ENCODE peak calls at places on chromosomes 12 and 14, in eight cellular contexts. One of them, this sample, is unnamed.

GRCh38 chr14:77037338-77037782 is 8.9 kb upstream of the IRF2BPL start:
- DNase-seq in endothelial cell of umbilical vein: no peak
- DNase-seq in body of pancreas: no peak
- DNase-seq in ascending aorta: no peak
- DNase-seq in sigmoid colon: no peak
- DNase-seq in colonic mucosa: no peak
- DNase-seq in right cardiac atrium: no peak
- DNase-seq in ovary: no peak
- DNase-seq in this sample: no peak

GRCh38 chr14:93346926-93347721 is at the start of gene COX8C:
- DNase-seq in endothelial cell of umbilical vein: no peak
- DNase-seq in body of pancreas: no peak
- DNase-seq in ascending aorta: no peak
- DNase-seq in sigmoid colon: no peak
- DNase-seq in colonic mucosa: no peak
- DNase-seq in right cardiac atrium: no peak
- DNase-seq in ovary: no peak
- DNase-seq in this sample: no peak

GRCh38 chr12:113039911-113040425 is 16.6 kb upstream of the DTX1 start:
- DNase-seq in endothelial cell of umbilical vein: no peak
- DNase-seq in body of pancreas: no peak
- DNase-seq in ascending aorta: no peak
- DNase-seq in sigmoid colon: no peak
- DNase-seq in colonic mucosa: no peak
- DNase-seq in right cardiac atrium: no peak
- DNase-seq in ovary: no peak
- DNase-seq in this sample: no peak

GRCh38 chr12:46556820-46557524 is 184.4 kb upstream of the SLC38A2 start:
- DNase-seq in endothelial cell of umbilical vein: peak; percentile 36
- DNase-seq in body of pancreas: no peak
- DNase-seq in ascending aorta: no peak
- DNase-seq in sigmoid colon: no peak
- DNase-seq in colonic mucosa: no peak
- DNase-seq in right cardiac atrium: no peak
- DNase-seq in ovary: no peak
- DNase-seq in this sample: no peak

GRCh38 chr14:58107947-58108552 is 44.0 kb downstream of the ARMH4 start:
- DNase-seq in endothelial cell of umbilical vein: peak; percentile 67
- DNase-seq in body of pancreas: peak; percentile 42
- DNase-seq in ascending aorta: peak; percentile 66
- DNase-seq in sigmoid colon: no peak
- DNase-seq in colonic mucosa: peak; percentile 32
- DNase-seq in right cardiac atrium: peak; percentile 31
- DNase-seq in ovary: peak; percentile 34
- DNase-seq in this sample: peak; percentile 3

GRCh38 chr14:53167602-53168328 is 14.6 kb upstream of the DDHD1 start:
- DNase-seq in endothelial cell of umbilical vein: no peak
- DNase-seq in body of pancreas: no peak
- DNase-seq in ascending aorta: no peak
- DNase-seq in sigmoid colon: no peak
- DNase-seq in colonic mucosa: no peak
- DNase-seq in right cardiac atrium: no peak
- DNase-seq in ovary: no peak
- DNase-seq in this sample: no peak

GRCh38 chr12:48973992-48974673 is 2.6 kb upstream of the WNT10B start:
- DNase-seq in endothelial cell of umbilical vein: peak; percentile 53
- DNase-seq in body of pancreas: peak; percentile 53
- DNase-seq in ascending aorta: peak; percentile 82
- DNase-seq in sigmoid colon: peak; percentile 72
- DNase-seq in colonic mucosa: peak; percentile 62
- DNase-seq in right cardiac atrium: peak; percentile 86
- DNase-seq in ovary: no peak
- DNase-seq in this sample: peak; percentile 20

GRCh38 chr14:32480337-32480736 is 151.2 kb downstream of the AKAP6 start:
- DNase-seq in endothelial cell of umbilical vein: no peak
- DNase-seq in body of pancreas: no peak
- DNase-seq in ascending aorta: no peak
- DNase-seq in sigmoid colon: no peak
- DNase-seq in colonic mucosa: no peak
- DNase-seq in right cardiac atrium: no peak
- DNase-seq in ovary: no peak
- DNase-seq in this sample: no peak

GRCh38 chr14:32078030-32078793 is 1.1 kb downstream of the ARHGAP5 start:
- DNase-seq in endothelial cell of umbilical vein: peak; percentile 67
- DNase-seq in body of pancreas: peak; percentile 41
- DNase-seq in ascending aorta: peak; percentile 63
- DNase-seq in sigmoid colon: peak; percentile 69
- DNase-seq in colonic mucosa: peak; percentile 45
- DNase-seq in right cardiac atrium: peak; percentile 15
- DNase-seq in ovary: peak; percentile 33
- DNase-seq in this sample: peak; percentile 72

GRCh38 chr14:38971258-38971921 is 131.6 kb downstream of the SEC23A start:
- DNase-seq in endothelial cell of umbilical vein: no peak
- DNase-seq in body of pancreas: no peak
- DNase-seq in ascending aorta: no peak
- DNase-seq in sigmoid colon: no peak
- DNase-seq in colonic mucosa: no peak
- DNase-seq in right cardiac atrium: no peak
- DNase-seq in ovary: no peak
- DNase-seq in this sample: no peak

GRCh38 chr14:58746261-58746660 is 108.5 kb downstream of the DACT1 start:
- DNase-seq in endothelial cell of umbilical vein: no peak
- DNase-seq in body of pancreas: no peak
- DNase-seq in ascending aorta: no peak
- DNase-seq in sigmoid colon: no peak
- DNase-seq in colonic mucosa: peak; percentile 34
- DNase-seq in right cardiac atrium: no peak
- DNase-seq in ovary: no peak
- DNase-seq in this sample: no peak

GRCh38 chr12:71671816-71672215 is 7.7 kb downstream of the THAP2 start:
- DNase-seq in endothelial cell of umbilical vein: peak; percentile 21
- DNase-seq in body of pancreas: no peak
- DNase-seq in ascending aorta: no peak
- DNase-seq in sigmoid colon: no peak
- DNase-seq in colonic mucosa: no peak
- DNase-seq in right cardiac atrium: no peak
- DNase-seq in ovary: no peak
- DNase-seq in this sample: no peak

GRCh38 chr14:102208741-102209140 is 69.0 kb downstream of the WDR20 start:
- DNase-seq in endothelial cell of umbilical vein: no peak
- DNase-seq in body of pancreas: no peak
- DNase-seq in ascending aorta: no peak
- DNase-seq in sigmoid colon: peak; percentile 24
- DNase-seq in colonic mucosa: no peak
- DNase-seq in right cardiac atrium: no peak
- DNase-seq in ovary: no peak
- DNase-seq in this sample: no peak

GRCh38 chr12:51887476-51888315 is at the start of gene ANKRD33:
- DNase-seq in endothelial cell of umbilical vein: peak; percentile 62
- DNase-seq in body of pancreas: peak; percentile 37
- DNase-seq in ascending aorta: no peak
- DNase-seq in sigmoid colon: peak; percentile 74
- DNase-seq in colonic mucosa: peak; percentile 67
- DNase-seq in right cardiac atrium: peak; percentile 65
- DNase-seq in ovary: no peak
- DNase-seq in this sample: no peak

GRCh38 chr12:49750994-49751393 is 9.6 kb downstream of the TMBIM6 start:
- DNase-seq in endothelial cell of umbilical vein: no peak
- DNase-seq in body of pancreas: no peak
- DNase-seq in ascending aorta: no peak
- DNase-seq in sigmoid colon: no peak
- DNase-seq in colonic mucosa: no peak
- DNase-seq in right cardiac atrium: no peak
- DNase-seq in ovary: no peak
- DNase-seq in this sample: no peak

GRCh38 chr12:28034271-28034670 is 61.7 kb upstream of the PTHLH start:
- DNase-seq in endothelial cell of umbilical vein: no peak
- DNase-seq in body of pancreas: no peak
- DNase-seq in ascending aorta: no peak
- DNase-seq in sigmoid colon: no peak
- DNase-seq in colonic mucosa: no peak
- DNase-seq in right cardiac atrium: no peak
- DNase-seq in ovary: no peak
- DNase-seq in this sample: no peak

GRCh38 chr12:57476162-57476992 is 3.3 kb downstream of the ARHGAP9 start:
- DNase-seq in endothelial cell of umbilical vein: no peak
- DNase-seq in body of pancreas: no peak
- DNase-seq in ascending aorta: no peak
- DNase-seq in sigmoid colon: no peak
- DNase-seq in colonic mucosa: no peak
- DNase-seq in right cardiac atrium: no peak
- DNase-seq in ovary: no peak
- DNase-seq in this sample: peak; percentile 59
- H3K4me1 ChIP-seq in endothelial cell of umbilical vein: peaks cover 12% of the 10 kb centered on the region
- H3K4me1 ChIP-seq in body of pancreas: peaks cover 15% of the 10 kb centered on the region
- H3K4me1 ChIP-seq in ascending aorta: peaks cover 11% of the 10 kb centered on the region
- H3K4me1 ChIP-seq in sigmoid colon: peaks cover 16% of the 10 kb centered on the region
- H3K4me1 ChIP-seq in colonic mucosa: no peaks in the 10 kb centered on the region
- H3K4me1 ChIP-seq in right cardiac atrium: no peaks in the 10 kb centered on the region
- H3K4me1 ChIP-seq in ovary: peaks cover 7% of the 10 kb centered on the region
- H3K4me1 ChIP-seq in this sample: peaks cover 94% of the 10 kb centered on the region

DNA sequence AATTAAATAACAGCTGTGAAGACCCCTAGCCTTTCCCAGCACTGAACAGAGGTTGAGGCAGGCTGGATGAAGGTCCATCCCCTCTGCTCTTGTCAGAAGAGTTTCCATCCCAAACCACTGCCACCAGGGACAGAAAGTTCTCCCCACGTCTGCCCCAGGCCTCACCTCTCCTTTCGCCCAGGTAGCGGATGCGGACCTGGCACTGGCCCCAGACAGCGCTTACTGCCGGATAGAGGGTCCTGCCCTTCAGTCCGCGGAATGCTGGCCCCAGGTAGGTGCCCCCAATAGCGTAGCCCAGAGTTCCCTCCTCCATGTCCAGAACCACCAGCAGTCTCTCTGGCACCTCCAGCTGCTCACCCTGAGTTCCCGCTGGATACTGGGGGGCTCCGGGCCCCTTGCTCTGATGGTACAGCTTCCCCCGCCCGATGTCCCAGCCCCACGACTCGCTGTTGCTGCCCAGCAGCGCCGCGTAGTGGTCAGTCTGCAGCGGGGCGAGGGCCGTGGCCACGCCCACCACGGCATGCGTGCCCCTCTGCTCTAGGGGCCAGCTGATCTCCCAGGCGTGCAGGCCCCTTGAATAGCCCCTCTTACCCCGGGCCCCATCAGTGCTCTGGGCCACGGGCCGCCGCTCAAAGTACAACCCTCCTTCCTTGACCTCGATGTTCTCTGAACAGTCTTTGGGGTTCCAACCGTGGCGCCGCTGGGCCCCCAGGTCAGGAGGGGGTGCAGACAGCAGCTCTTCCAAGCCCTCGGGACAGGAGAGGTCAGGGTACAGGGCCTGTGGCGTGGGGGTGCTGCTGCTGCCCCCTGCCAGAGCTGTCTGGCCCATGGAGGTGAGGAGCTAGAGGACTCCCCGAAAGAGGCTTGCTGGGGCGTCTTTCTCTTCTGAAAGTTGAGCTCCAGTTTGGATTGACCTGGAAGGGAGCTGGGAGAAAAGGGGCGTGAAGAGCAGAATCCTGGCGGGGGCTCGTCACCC is 742 bp downstream of the SPSB2 start:
- DNase-seq in endothelial cell of umbilical vein: peak; percentile 82
- DNase-seq in body of pancreas: peak; percentile 86
- DNase-seq in ascending aorta: peak; percentile 92
- DNase-seq in sigmoid colon: peak; percentile 91
- DNase-seq in colonic mucosa: peak; percentile 93
- DNase-seq in right cardiac atrium: peak; percentile 83
- DNase-seq in ovary: peak; percentile 89
- DNase-seq in this sample: peak; percentile 86
- H3K4me1 ChIP-seq in endothelial cell of umbilical vein: peaks cover 36% of the 10 kb centered on the region
- H3K4me1 ChIP-seq in body of pancreas: peaks cover 40% of the 10 kb centered on the region
- H3K4me1 ChIP-seq in ascending aorta: peaks cover 14% of the 10 kb centered on the region
- H3K4me1 ChIP-seq in sigmoid colon: peaks cover 46% of the 10 kb centered on the region
- H3K4me1 ChIP-seq in colonic mucosa: peaks cover 19% of the 10 kb centered on the region
- H3K4me1 ChIP-seq in right cardiac atrium: peaks cover 2% of the 10 kb centered on the region
- H3K4me1 ChIP-seq in ovary: no peaks in the 10 kb centered on the region
- H3K4me1 ChIP-seq in this sample: peaks cover 54% of the 10 kb centered on the region

DNA sequence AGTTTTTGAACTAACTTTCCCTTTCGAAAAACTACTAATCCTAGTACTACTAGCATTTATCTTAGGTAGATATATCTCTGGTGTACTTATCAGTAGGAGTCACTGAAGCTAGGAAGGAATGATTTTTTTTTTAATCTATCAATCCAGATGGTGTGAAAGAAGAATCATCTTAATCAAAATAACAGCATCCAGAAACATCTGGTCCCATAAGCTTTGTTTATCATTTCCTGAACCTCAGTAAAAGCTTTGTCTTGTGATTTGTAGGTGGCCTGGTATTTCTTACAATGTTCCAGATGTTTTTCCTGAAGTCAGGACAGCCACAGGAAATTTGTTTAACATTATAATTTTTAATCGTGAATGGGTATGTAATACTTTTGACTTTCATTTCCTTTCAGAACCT is 28.0 kb upstream of the LUM start:
- DNase-seq in endothelial cell of umbilical vein: peak; percentile 53
- DNase-seq in body of pancreas: no peak
- DNase-seq in ascending aorta: no peak
- DNase-seq in sigmoid colon: no peak
- DNase-seq in colonic mucosa: no peak
- DNase-seq in right cardiac atrium: no peak
- DNase-seq in ovary: no peak
- DNase-seq in this sample: no peak
- H3K4me1 ChIP-seq in endothelial cell of umbilical vein: peaks cover 21% of the 10 kb centered on the region
- H3K4me1 ChIP-seq in body of pancreas: peaks cover 8% of the 10 kb centered on the region
- H3K4me1 ChIP-seq in ascending aorta: peaks cover 5% of the 10 kb centered on the region
- H3K4me1 ChIP-seq in sigmoid colon: peaks cover 66% of the 10 kb centered on the region
- H3K4me1 ChIP-seq in colonic mucosa: no peaks in the 10 kb centered on the region
- H3K4me1 ChIP-seq in right cardiac atrium: no peaks in the 10 kb centered on the region
- H3K4me1 ChIP-seq in ovary: peaks cover 15% of the 10 kb centered on the region
- H3K4me1 ChIP-seq in this sample: no peaks in the 10 kb centered on the region

DNA sequence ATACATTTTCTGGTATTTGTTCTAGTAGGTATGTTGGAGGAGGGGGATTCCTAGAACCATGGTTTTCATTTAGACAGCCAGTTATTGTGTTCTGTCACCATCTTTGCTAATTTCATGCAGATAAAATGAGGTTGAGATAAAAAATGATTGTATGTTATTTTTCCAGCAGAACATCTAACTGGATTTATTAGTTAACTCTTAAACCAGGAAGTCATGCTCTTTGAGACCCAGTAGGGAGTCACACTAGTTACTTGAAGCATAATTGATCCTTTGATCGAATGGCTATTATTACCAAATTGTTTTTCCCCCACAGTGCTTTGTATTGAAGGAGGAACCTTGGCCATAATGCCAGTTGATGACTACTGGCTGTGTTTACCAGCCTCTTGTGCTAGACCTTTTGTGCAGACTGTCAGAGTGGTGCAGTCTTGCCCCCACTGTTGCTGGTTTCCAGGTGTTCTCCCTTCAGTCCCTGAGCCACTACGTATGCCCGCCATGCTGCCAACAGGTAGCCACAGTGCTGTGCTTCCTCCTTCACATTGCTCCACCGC is 6.0 kb downstream of the EID3 start:
- DNase-seq in endothelial cell of umbilical vein: no peak
- DNase-seq in body of pancreas: no peak
- DNase-seq in ascending aorta: no peak
- DNase-seq in sigmoid colon: no peak
- DNase-seq in colonic mucosa: no peak
- DNase-seq in right cardiac atrium: no peak
- DNase-seq in ovary: no peak
- DNase-seq in this sample: no peak
- H3K4me1 ChIP-seq in endothelial cell of umbilical vein: peaks cover 31% of the 10 kb centered on the region
- H3K4me1 ChIP-seq in body of pancreas: peaks cover 2% of the 10 kb centered on the region
- H3K4me1 ChIP-seq in ascending aorta: peaks cover 16% of the 10 kb centered on the region
- H3K4me1 ChIP-seq in sigmoid colon: peaks cover 42% of the 10 kb centered on the region
- H3K4me1 ChIP-seq in colonic mucosa: no peaks in the 10 kb centered on the region
- H3K4me1 ChIP-seq in right cardiac atrium: peaks cover 2% of the 10 kb centered on the region
- H3K4me1 ChIP-seq in ovary: peaks cover 8% of the 10 kb centered on the region
- H3K4me1 ChIP-seq in this sample: peaks cover 8% of the 10 kb centered on the region

This sample was measured in CD4-positive, CD25-positive, alpha-beta regulatory T cell.